ENCODE peak calls at places on chromosomes 1 and 21, in four cellular contexts. O is kidney epithelial cell; U is CD4-positive, alpha-beta T cell; J is GM12865. M is an unnamed sample.

GRCh38 chr21:37642493-37642892 is 273.8 kb downstream of the KCNJ6 start:
- DNase-seq in J (peak; percentile 72), O (no peak), U (peak; percentile 36), M (no peak)

GRCh38 chr1:149845416-149845815 is 54.0 kb upstream of the BOLA1 start:
- DNase-seq in J (peak; percentile 50), U (no peak), O (no peak), M (no peak)

GRCh38 chr1:116717318-116717717 is 36.9 kb upstream of the CD2 start:
- DNase-seq in J (no peak), O (no peak), U (no peak), M (no peak)

GRCh38 chr1:12063141-12064072 is at the start of gene TNFRSF8:
- DNase-seq in O (no peak), J (peak; percentile 87), U (peak; percentile 14), M (no peak)

GRCh38 chr1:28668956-28669719 is 554 bp downstream of the GMEB1 start:
- DNase-seq in O (no peak), J (peak; percentile 89), U (peak; percentile 67), M (peak; percentile 16)

GRCh38 chr21:34807146-34807880 is 138.5 kb downstream of the CLIC6 start:
- DNase-seq in U (peak; percentile 44), O (peak; percentile 97), J (peak; percentile 65), M (peak; percentile 93)

GRCh38 chr1:179127163-179127895 is 45.5 kb downstream of the TOR3A start:
- DNase-seq in O (no peak), U (no peak), J (no peak), M (peak; percentile 60)

GRCh38 chr1:232143315-232143886 is 486.5 kb downstream of the SIPA1L2 start:
- DNase-seq in O (no peak), J (no peak), U (no peak), M (no peak)

GRCh38 chr1:45299981-45300668 is 26.6 kb upstream of the HPDL start:
- DNase-seq in U (peak; percentile 21), O (peak; percentile 26), J (peak; percentile 85), M (peak; percentile 60)

GRCh38 chr1:204426035-204426436 is 14.4 kb upstream of the PPP1R15B start:
- DNase-seq in J (no peak), U (no peak), O (peak; percentile 58), M (peak; percentile 80)

GRCh38 chr1:18796950-18797349 is 62.5 kb downstream of the TAS1R2 start:
- DNase-seq in J (no peak), U (no peak), O (no peak), M (no peak)

GRCh38 chr1:24139846-24140425 is 3.0 kb downstream of the IL22RA1 start:
- DNase-seq in O (no peak), J (no peak), U (no peak), M (no peak)

GRCh38 chr1:228280106-228280901 is 72.5 kb downstream of the OBSCN start:
- DNase-seq in J (no peak), O (no peak), U (peak; percentile 0), M (no peak)

GRCh38 chr1:13577846-13578245 is 5.8 kb upstream of the PDPN start:
- DNase-seq in J (no peak), U (no peak), O (no peak), M (no peak)

GRCh38 chr1:160107512-160107911 is 8.0 kb upstream of the ATP1A2 start:
- DNase-seq in U (no peak), O (no peak), J (no peak), M (no peak)

GRCh38 chr1:21775985-21776562 is 6.9 kb downstream of the USP48 start:
- DNase-seq in O (no peak), J (no peak), U (no peak), M (no peak)

GRCh38 chr1:244843148-244843978 is 7.9 kb downstream of the COX20 start:
- DNase-seq in U (no peak), O (no peak), J (no peak), M (no peak)

GRCh38 chr1:187003353-187003752 is 174.6 kb downstream of the PLA2G4A start:
- DNase-seq in J (no peak), O (no peak), U (no peak), M (no peak)

GRCh38 chr1:113804421-113805255 is 7.6 kb downstream of the RSBN1 start:
- DNase-seq in U (no peak), O (no peak), J (no peak), M (peak; percentile 44)

GRCh38 chr1:234775477-234776246 is 165.7 kb upstream of the IRF2BP2 start:
- DNase-seq in J (no peak), U (no peak), O (no peak), M (peak; percentile 44)

GRCh38 chr1:47708658-47709301 is 270.9 kb downstream of the FOXD2 start:
- DNase-seq in O (no peak), J (no peak), U (no peak), M (no peak)

GRCh38 chr21:42063206-42063577 is 7.9 kb upstream of the UMODL1 start:
- DNase-seq in O (no peak), U (peak; percentile 20), J (peak; percentile 74), M (no peak)

GRCh38 chr1:214441119-214441518 is 110.3 kb downstream of the PTPN14 start:
- DNase-seq in J (no peak), U (no peak), O (no peak), M (peak; percentile 96)

GRCh38 chr1:31805318-31805717 is 10.5 kb downstream of the SPOCD1 start:
- DNase-seq in O (no peak), U (no peak), J (no peak), M (no peak)

GRCh38 chr1:109530457-109531204 is 9.0 kb upstream of the GPR61 start:
- DNase-seq in J (no peak), O (no peak), U (no peak), M (no peak)

GRCh38 chr1:6221210-6221784 is 14.5 kb downstream of the ICMT start:
- DNase-seq in O (no peak), J (no peak), U (no peak), M (no peak)

GRCh38 chr1:68231627-68232303 is 558 bp downstream of the WLS start:
- DNase-seq in U (no peak), O (no peak), J (no peak), M (peak; percentile 40)

GRCh38 chr1:209576798-209577197 is 6.7 kb upstream of the CAMK1G start:
- DNase-seq in O (no peak), U (peak; percentile 54), J (peak; percentile 52), M (peak; percentile 74)

GRCh38 chr1:236392182-236392581 is 1.9 kb upstream of the EDARADD start:
- DNase-seq in U (no peak), J (no peak), O (no peak), M (no peak)

GRCh38 chr1:99457381-99458165 is 188.3 kb upstream of the PALMD start:
- DNase-seq in J (no peak), U (no peak), O (no peak), M (peak; percentile 88)

GRCh38 chr1:2865571-2866414 is 64.3 kb upstream of the TTC34 start:
- DNase-seq in O (no peak), U (no peak), J (no peak), M (no peak)

GRCh38 chr1:183913556-183913955 is 108.6 kb downstream of the RGL1 start:
- DNase-seq in J (no peak), O (no peak), U (no peak), M (peak; percentile 38)

GRCh38 chr1:221743416-221744208 is 1.7 kb upstream of the DUSP10 start:
- DNase-seq in J (peak; percentile 90), U (no peak), O (no peak), M (no peak)

GRCh38 chr1:221740941-221741363 is 937 bp downstream of the DUSP10 start:
- DNase-seq in O (no peak), J (peak; percentile 38), U (no peak), M (no peak)

GRCh38 chr1:221741971-221742554 is at the start of gene DUSP10:
- DNase-seq in U (peak; percentile 99), O (peak; percentile 96), J (peak; percentile 99), M (peak; percentile 100)

GRCh38 chr1:221741364-221741970 is 422 bp downstream of the DUSP10 start:
- DNase-seq in J (no peak), U (no peak), O (no peak), M (peak; percentile 49)

GRCh38 chr1:221742555-221743415 is 896 bp upstream of the DUSP10 start:
- DNase-seq in O (no peak), U (peak; percentile 71), J (peak; percentile 94), M (peak; percentile 69)
- TF ChIP-seq CTCF in O (no peak), U (no peak), J (peak; percentile 13), M (peak; percentile 74)

GRCh38 chr1:154726903-154727302 is 118.9 kb upstream of the ADAR start:
- DNase-seq in J (no peak), U (no peak), O (no peak), M (no peak)
- TF ChIP-seq CTCF in J (no peak), U (no peak), O (no peak), M (no peak)

DNA sequence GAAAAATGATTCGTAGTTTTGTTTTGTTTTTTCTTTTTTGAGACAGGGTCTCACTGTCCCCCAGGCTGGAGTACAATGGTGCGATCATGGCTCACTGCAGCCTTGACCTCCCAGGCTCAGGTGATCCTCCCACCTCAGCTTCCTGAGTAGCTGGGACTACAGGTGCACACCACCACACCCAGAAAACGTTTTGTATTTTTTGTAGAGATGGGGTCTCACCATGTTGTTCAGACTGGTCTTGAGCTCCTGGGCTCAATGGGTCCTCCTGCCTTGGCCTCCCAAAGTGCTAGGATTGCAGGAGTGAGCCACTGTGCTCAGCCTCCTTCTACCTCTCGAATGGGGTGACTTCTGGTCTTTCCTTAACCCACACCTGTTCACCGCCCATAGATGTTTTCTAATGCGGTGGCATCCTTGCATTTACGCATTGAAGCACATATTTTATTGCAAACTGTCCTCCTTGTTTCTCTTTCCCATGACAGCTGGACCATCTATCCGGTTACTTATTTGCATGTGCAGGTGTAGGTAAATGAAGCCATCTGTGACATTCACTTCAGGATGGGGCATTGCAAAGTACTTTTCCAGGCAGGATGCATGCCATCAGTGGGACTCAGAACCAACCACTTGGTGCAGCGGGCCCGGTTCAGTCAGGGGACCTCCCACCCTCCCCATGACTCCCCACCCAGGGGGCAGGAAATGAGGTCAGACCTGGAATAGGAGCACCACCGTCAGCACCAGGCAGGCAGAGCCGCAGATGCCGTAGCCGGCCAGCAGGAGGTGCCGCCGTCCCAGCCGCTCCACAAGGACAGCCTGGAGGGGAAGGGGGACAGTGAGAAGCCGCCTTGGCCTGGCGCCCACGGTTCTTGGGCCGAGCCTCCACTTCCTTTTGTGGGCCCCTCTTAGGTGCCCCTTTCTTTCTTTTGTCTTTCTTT is 16.5 kb downstream of the SLC2A7 start:
- DNase-seq in J (peak; percentile 72), U (no peak), O (no peak), M (no peak)
- TF ChIP-seq CTCF in J (peak; percentile 65), U (no peak), O (peak; percentile 63), M (peak; percentile 79)

DNA sequence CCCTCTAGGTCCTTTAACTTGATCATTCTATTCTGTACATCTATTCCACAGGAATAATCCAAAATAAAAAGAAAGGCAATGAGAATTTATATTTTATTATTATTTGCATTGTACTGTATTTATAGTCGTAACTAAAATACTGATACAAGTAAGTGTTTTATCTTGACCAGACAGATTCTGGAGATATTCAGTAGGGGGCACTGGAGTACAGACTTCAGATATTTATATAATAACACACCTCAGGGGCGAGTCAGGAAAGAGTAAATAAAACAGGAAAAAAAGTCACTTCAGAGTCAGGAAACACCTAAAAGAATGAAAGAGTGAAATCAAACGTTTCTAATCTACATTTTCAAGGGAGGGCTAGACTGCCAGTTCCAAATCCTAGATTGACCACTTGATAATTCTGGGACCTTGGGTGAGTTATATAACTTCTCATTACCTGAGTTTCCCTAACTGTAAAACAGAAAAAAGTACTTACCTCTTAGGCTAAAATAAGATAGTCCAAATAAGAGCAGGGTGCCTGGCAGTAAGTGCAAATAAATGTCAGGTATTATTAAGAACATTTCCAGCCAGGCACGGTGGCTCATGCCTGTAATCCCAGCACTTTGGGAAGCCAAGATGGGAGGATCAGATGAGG is 31.1 kb upstream of the MTF1 start:
- DNase-seq in O (no peak), U (no peak), J (peak; percentile 64), M (peak; percentile 55)
- TF ChIP-seq CTCF in O (peak; percentile 53), U (peak; percentile 68), J (peak; percentile 45), M (peak; percentile 79)

GRCh38 chr1:182410138-182410537 is 9.7 kb upstream of the TEDDM1 start:
- DNase-seq in U (no peak), J (no peak), O (no peak), M (no peak)
- TF ChIP-seq CTCF in U (no peak), J (no peak), O (no peak), M (no peak)

GRCh38 chr1:172273668-172274396 is 146.7 kb upstream of the C1orf105 start:
- DNase-seq in J (peak; percentile 12), O (no peak), U (no peak), M (no peak)
- TF ChIP-seq CTCF in J (no peak), O (no peak), U (no peak), M (no peak)